ENCODE peak calls at places on chromosome 10, in four cellular contexts. One of them, this sample, is unnamed.

GRCh38 chr10:114179148-114179547 is at the start of gene TDRD1:
- DNase-seq in K562: no peak
- DNase-seq in HEK293T: no peak
- DNase-seq in GM12878: no peak
- DNase-seq in this sample: no peak

GRCh38 chr10:104100795-104101194 is 15.1 kb upstream of the COL17A1 start:
- DNase-seq in HEK293T: no peak
- DNase-seq in GM12878: no peak
- DNase-seq in K562: no peak
- DNase-seq in this sample: no peak

GRCh38 chr10:73793456-73793855 is 8.1 kb downstream of the ZSWIM8 start:
- DNase-seq in GM12878: no peak
- DNase-seq in K562: no peak
- DNase-seq in HEK293T: no peak
- DNase-seq in this sample: no peak

GRCh38 chr10:124724279-124725027 is 19.7 kb downstream of the FAM53B start:
- DNase-seq in K562: no peak
- DNase-seq in GM12878: no peak
- DNase-seq in HEK293T: no peak
- DNase-seq in this sample: peak; percentile 72

GRCh38 chr10:48794074-48794473 is 109.4 kb downstream of the WDFY4 start:
- DNase-seq in K562: no peak
- DNase-seq in HEK293T: no peak
- DNase-seq in GM12878: no peak
- DNase-seq in this sample: no peak

GRCh38 chr10:125584954-125585353 is 98.0 kb downstream of the TEX36 start:
- DNase-seq in HEK293T: no peak
- DNase-seq in GM12878: no peak
- DNase-seq in K562: no peak
- DNase-seq in this sample: no peak

GRCh38 chr10:103859161-103860141 is 4.1 kb upstream of the SH3PXD2A start:
- DNase-seq in K562: peak; percentile 57
- DNase-seq in GM12878: peak; percentile 24
- DNase-seq in HEK293T: peak; percentile 67
- DNase-seq in this sample: peak; percentile 72

GRCh38 chr10:73229567-73229966 is 17.5 kb downstream of the DNAJC9 start:
- DNase-seq in K562: no peak
- DNase-seq in GM12878: no peak
- DNase-seq in HEK293T: no peak
- DNase-seq in this sample: no peak

GRCh38 chr10:108250954-108251620 is 1086.6 kb upstream of the SORCS1 start:
- DNase-seq in GM12878: no peak
- DNase-seq in HEK293T: no peak
- DNase-seq in K562: no peak
- DNase-seq in this sample: no peak

GRCh38 chr10:116159197-116159596 is 113.8 kb downstream of the GFRA1 start:
- DNase-seq in HEK293T: no peak
- DNase-seq in K562: no peak
- DNase-seq in GM12878: no peak
- DNase-seq in this sample: no peak

GRCh38 chr10:75295901-75296441 is 60.2 kb upstream of the COMTD1 start:
- DNase-seq in HEK293T: no peak
- DNase-seq in K562: no peak
- DNase-seq in GM12878: no peak
- DNase-seq in this sample: no peak

GRCh38 chr10:97572214-97572989 is at the start of gene ANKRD2:
- DNase-seq in HEK293T: peak; percentile 86
- DNase-seq in K562: peak; percentile 79
- DNase-seq in GM12878: no peak
- DNase-seq in this sample: peak; percentile 66

GRCh38 chr10:3111626-3112220 is 44.4 kb downstream of the PFKP start:
- DNase-seq in K562: no peak
- DNase-seq in GM12878: no peak
- DNase-seq in HEK293T: no peak
- DNase-seq in this sample: no peak

GRCh38 chr10:110495731-110496552 is 1.8 kb upstream of the DUSP5 start:
- DNase-seq in GM12878: no peak
- DNase-seq in HEK293T: no peak
- DNase-seq in K562: peak; percentile 36
- DNase-seq in this sample: no peak

GRCh38 chr10:32271617-32272016 is 75.3 kb downstream of the EPC1 start:
- DNase-seq in K562: no peak
- DNase-seq in GM12878: no peak
- DNase-seq in HEK293T: no peak
- DNase-seq in this sample: no peak

GRCh38 chr10:12041766-12042408 is 722 bp downstream of the UPF2 start:
- DNase-seq in HEK293T: peak; percentile 13
- DNase-seq in K562: peak; percentile 63
- DNase-seq in GM12878: no peak
- DNase-seq in this sample: peak; percentile 33

GRCh38 chr10:10526846-10527245 is 490.8 kb upstream of the CELF2 start:
- DNase-seq in GM12878: no peak
- DNase-seq in HEK293T: no peak
- DNase-seq in K562: no peak
- DNase-seq in this sample: no peak

DNA sequence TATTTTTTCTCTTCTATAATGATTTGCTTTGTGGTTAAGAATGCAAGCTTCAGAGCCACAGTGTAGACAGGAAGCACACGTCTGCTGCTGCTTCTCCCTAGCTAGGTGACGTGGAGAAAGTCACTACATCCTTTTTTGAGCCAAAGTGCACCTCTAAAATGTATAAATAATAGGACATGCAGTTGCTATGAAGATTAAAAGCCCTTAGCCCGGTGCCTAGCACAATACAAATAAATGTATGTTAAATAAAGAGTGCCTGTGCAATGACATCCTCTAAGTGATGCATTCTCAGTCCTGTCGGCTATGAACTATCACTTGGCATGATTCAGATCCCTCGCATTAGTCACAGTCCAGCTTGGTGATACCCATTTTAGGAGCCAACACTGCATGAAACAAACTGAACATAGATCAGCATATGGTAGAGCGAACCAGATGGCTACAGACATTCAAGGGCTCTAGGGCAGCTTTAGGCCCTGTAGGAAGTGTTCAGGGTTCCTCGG is 4.8 kb upstream of the TRDMT1 start:
- DNase-seq in HEK293T: no peak
- DNase-seq in K562: no peak
- DNase-seq in GM12878: no peak
- DNase-seq in this sample: no peak
- TF ChIP-seq FOXK2 in HEK293T: no peak
- TF ChIP-seq FOXK2 in K562: no peak
- TF ChIP-seq FOXK2 in GM12878: no peak
- TF ChIP-seq FOXK2 in this sample: no peak

GRCh38 chr10:123663522-123663921 is 2.6 kb upstream of the GPR26 start:
- DNase-seq in K562: no peak
- DNase-seq in HEK293T: no peak
- DNase-seq in GM12878: no peak
- DNase-seq in this sample: no peak

GRCh38 chr10:123665371-123666286 is 526 bp upstream of the GPR26 start:
- DNase-seq in GM12878: no peak
- DNase-seq in K562: no peak
- DNase-seq in HEK293T: no peak
- DNase-seq in this sample: no peak

GRCh38 chr10:123669901-123670300 is 3.7 kb downstream of the GPR26 start:
- DNase-seq in GM12878: no peak
- DNase-seq in K562: no peak
- DNase-seq in HEK293T: no peak
- DNase-seq in this sample: no peak

GRCh38 chr10:123666318-123667291 is at the start of gene GPR26:
- DNase-seq in GM12878: no peak
- DNase-seq in HEK293T: no peak
- DNase-seq in K562: no peak
- DNase-seq in this sample: no peak
- TF ChIP-seq FOXK2 in GM12878: no peak
- TF ChIP-seq FOXK2 in HEK293T: no peak
- TF ChIP-seq FOXK2 in K562: no peak
- TF ChIP-seq FOXK2 in this sample: no peak

GRCh38 chr10:58921366-58921947 is 255.0 kb upstream of the PHYHIPL start:
- DNase-seq in HEK293T: no peak
- DNase-seq in K562: no peak
- DNase-seq in GM12878: no peak
- DNase-seq in this sample: no peak
- TF ChIP-seq FOXK2 in HEK293T: no peak
- TF ChIP-seq FOXK2 in K562: no peak
- TF ChIP-seq FOXK2 in GM12878: no peak
- TF ChIP-seq FOXK2 in this sample: no peak

GRCh38 chr10:119299531-119299930 is 92.2 kb downstream of the GRK5 start:
- DNase-seq in HEK293T: no peak
- DNase-seq in K562: peak; percentile 33
- DNase-seq in GM12878: no peak
- DNase-seq in this sample: no peak
- TF ChIP-seq FOXK2 in HEK293T: no peak
- TF ChIP-seq FOXK2 in K562: no peak
- TF ChIP-seq FOXK2 in GM12878: no peak
- TF ChIP-seq FOXK2 in this sample: no peak

GRCh38 chr10:112535432-112536038 is 88.5 kb downstream of the VTI1A start:
- DNase-seq in HEK293T: no peak
- DNase-seq in GM12878: no peak
- DNase-seq in K562: no peak
- DNase-seq in this sample: peak; percentile 26
- TF ChIP-seq FOXK2 in HEK293T: no peak
- TF ChIP-seq FOXK2 in GM12878: no peak
- TF ChIP-seq FOXK2 in K562: no peak
- TF ChIP-seq FOXK2 in this sample: no peak

DNA sequence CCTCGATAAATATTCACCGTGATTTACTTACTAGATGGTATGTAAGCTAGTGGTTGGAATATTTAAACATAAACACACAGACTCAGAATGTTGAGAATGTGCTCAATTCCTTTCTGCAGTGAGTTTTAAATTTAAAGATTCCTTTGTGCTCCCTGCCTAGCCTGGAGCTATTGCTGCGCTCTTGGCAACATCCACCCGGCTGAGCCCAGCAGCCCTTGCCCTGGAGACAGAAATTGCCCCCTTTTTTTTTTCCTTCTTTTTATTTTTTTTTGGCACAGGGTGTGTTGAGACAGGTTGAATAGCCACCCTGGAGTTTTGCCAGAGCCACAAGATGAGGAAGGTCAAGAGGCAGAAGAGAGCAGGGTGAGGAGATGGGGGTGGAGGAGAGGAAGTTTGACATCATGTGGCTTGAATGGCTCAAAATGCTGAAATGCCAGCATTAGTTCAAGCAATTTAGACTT is 180.8 kb downstream of the PRKCQ start:
- DNase-seq in K562: no peak
- DNase-seq in GM12878: no peak
- DNase-seq in HEK293T: no peak
- DNase-seq in this sample: no peak
- TF ChIP-seq FOXK2 in K562: no peak
- TF ChIP-seq FOXK2 in GM12878: no peak
- TF ChIP-seq FOXK2 in HEK293T: no peak
- TF ChIP-seq FOXK2 in this sample: no peak

DNA sequence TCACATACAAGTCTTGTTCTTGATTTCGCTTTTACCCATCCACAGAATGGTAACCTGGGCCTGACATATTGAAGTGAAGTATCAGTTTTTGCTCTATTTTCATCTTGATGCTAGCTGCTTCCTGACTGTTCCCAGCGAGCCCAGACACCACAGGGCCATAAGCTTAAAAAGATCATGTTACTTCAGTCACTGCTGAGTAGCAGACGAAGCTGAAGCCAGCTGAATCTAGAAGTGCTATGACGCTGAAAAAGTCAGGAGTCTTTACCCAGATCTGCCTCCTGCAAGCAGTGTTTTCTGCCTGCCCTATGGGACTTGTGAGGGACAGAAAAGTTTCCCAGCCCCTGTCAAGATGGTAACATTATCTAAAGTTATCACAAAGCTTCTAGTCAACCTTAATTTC is 2.7 kb upstream of the PRXL2A start:
- DNase-seq in GM12878: no peak
- DNase-seq in K562: no peak
- DNase-seq in HEK293T: peak; percentile 42
- DNase-seq in this sample: no peak
- TF ChIP-seq FOXK2 in GM12878: no peak
- TF ChIP-seq FOXK2 in K562: no peak
- TF ChIP-seq FOXK2 in HEK293T: no peak
- TF ChIP-seq FOXK2 in this sample: no peak